ENCODE peak calls at places on chromosomes 11 and 22, in four cellular contexts. One of them, this sample, is unnamed.

GRCh38 chr11:10625281-10625981 is 57.0 kb upstream of the LYVE1 start:
- DNase-seq in globus pallidus: no peak
- DNase-seq in stimulated activated CD8-positive, alpha-beta memory T cell treated with anti-CD3 and anti-CD28 coated beads, Interleukin-4, amount 100 ng/mL, for 1 hour: no peak
- DNase-seq in ovary: no peak
- DNase-seq in this sample: no peak

GRCh38 chr11:2300936-2301630 is 635 bp downstream of the C11orf21 start:
- DNase-seq in globus pallidus: no peak
- DNase-seq in stimulated activated CD8-positive, alpha-beta memory T cell treated with anti-CD3 and anti-CD28 coated beads, Interleukin-4, amount 100 ng/mL, for 1 hour: no peak
- DNase-seq in ovary: no peak
- DNase-seq in this sample: no peak

GRCh38 chr11:121550247-121551132 is 97.7 kb upstream of the SORL1-AS1 start:
- DNase-seq in globus pallidus: no peak
- DNase-seq in stimulated activated CD8-positive, alpha-beta memory T cell treated with anti-CD3 and anti-CD28 coated beads, Interleukin-4, amount 100 ng/mL, for 1 hour: no peak
- DNase-seq in ovary: no peak
- DNase-seq in this sample: no peak

GRCh38 chr11:19595840-19596751 is 116.5 kb upstream of the NAV2 start:
- DNase-seq in globus pallidus: no peak
- DNase-seq in stimulated activated CD8-positive, alpha-beta memory T cell treated with anti-CD3 and anti-CD28 coated beads, Interleukin-4, amount 100 ng/mL, for 1 hour: no peak
- DNase-seq in ovary: no peak
- DNase-seq in this sample: peak; percentile 77

GRCh38 chr11:34426766-34427170 is 12.0 kb upstream of the CAT start:
- DNase-seq in globus pallidus: no peak
- DNase-seq in stimulated activated CD8-positive, alpha-beta memory T cell treated with anti-CD3 and anti-CD28 coated beads, Interleukin-4, amount 100 ng/mL, for 1 hour: no peak
- DNase-seq in ovary: no peak
- DNase-seq in this sample: no peak

GRCh38 chr22:22450343-22450839 is 58.2 kb downstream of the ZNF280B start:
- DNase-seq in globus pallidus: peak; percentile 37
- DNase-seq in stimulated activated CD8-positive, alpha-beta memory T cell treated with anti-CD3 and anti-CD28 coated beads, Interleukin-4, amount 100 ng/mL, for 1 hour: no peak
- DNase-seq in ovary: no peak
- DNase-seq in this sample: peak; percentile 34

GRCh38 chr11:72534859-72535547 is 100.7 kb upstream of the CLPB start:
- DNase-seq in globus pallidus: no peak
- DNase-seq in stimulated activated CD8-positive, alpha-beta memory T cell treated with anti-CD3 and anti-CD28 coated beads, Interleukin-4, amount 100 ng/mL, for 1 hour: no peak
- DNase-seq in ovary: no peak
- DNase-seq in this sample: no peak

GRCh38 chr22:44701824-44702478 is at the start of gene PRR5:
- DNase-seq in globus pallidus: peak; percentile 31
- DNase-seq in stimulated activated CD8-positive, alpha-beta memory T cell treated with anti-CD3 and anti-CD28 coated beads, Interleukin-4, amount 100 ng/mL, for 1 hour: peak; percentile 60
- DNase-seq in ovary: peak; percentile 89
- DNase-seq in this sample: peak; percentile 76

GRCh38 chr22:19397729-19398094 is 33.8 kb downstream of the HIRA start:
- DNase-seq in globus pallidus: no peak
- DNase-seq in stimulated activated CD8-positive, alpha-beta memory T cell treated with anti-CD3 and anti-CD28 coated beads, Interleukin-4, amount 100 ng/mL, for 1 hour: no peak
- DNase-seq in ovary: no peak
- DNase-seq in this sample: no peak

GRCh38 chr11:106276859-106277436 is 199.5 kb downstream of the AASDHPPT start:
- DNase-seq in globus pallidus: no peak
- DNase-seq in stimulated activated CD8-positive, alpha-beta memory T cell treated with anti-CD3 and anti-CD28 coated beads, Interleukin-4, amount 100 ng/mL, for 1 hour: no peak
- DNase-seq in ovary: no peak
- DNase-seq in this sample: no peak

GRCh38 chr11:77191823-77192495 is 63.9 kb downstream of the MYO7A start:
- DNase-seq in globus pallidus: no peak
- DNase-seq in stimulated activated CD8-positive, alpha-beta memory T cell treated with anti-CD3 and anti-CD28 coated beads, Interleukin-4, amount 100 ng/mL, for 1 hour: peak; percentile 12
- DNase-seq in ovary: peak; percentile 79
- DNase-seq in this sample: no peak

GRCh38 chr11:114284021-114284420 is 12.2 kb upstream of the NNMT start:
- DNase-seq in globus pallidus: no peak
- DNase-seq in stimulated activated CD8-positive, alpha-beta memory T cell treated with anti-CD3 and anti-CD28 coated beads, Interleukin-4, amount 100 ng/mL, for 1 hour: no peak
- DNase-seq in ovary: no peak
- DNase-seq in this sample: no peak

GRCh38 chr11:99693941-99694492 is 673.3 kb downstream of the CNTN5 start:
- DNase-seq in globus pallidus: no peak
- DNase-seq in stimulated activated CD8-positive, alpha-beta memory T cell treated with anti-CD3 and anti-CD28 coated beads, Interleukin-4, amount 100 ng/mL, for 1 hour: no peak
- DNase-seq in ovary: no peak
- DNase-seq in this sample: no peak

GRCh38 chr22:50260801-50261614 is 475 bp downstream of the MAPK12 start:
- DNase-seq in globus pallidus: no peak
- DNase-seq in stimulated activated CD8-positive, alpha-beta memory T cell treated with anti-CD3 and anti-CD28 coated beads, Interleukin-4, amount 100 ng/mL, for 1 hour: no peak
- DNase-seq in ovary: peak; percentile 76
- DNase-seq in this sample: no peak

GRCh38 chr22:27597703-27598444 is 203.7 kb downstream of the MN1 start:
- DNase-seq in globus pallidus: no peak
- DNase-seq in stimulated activated CD8-positive, alpha-beta memory T cell treated with anti-CD3 and anti-CD28 coated beads, Interleukin-4, amount 100 ng/mL, for 1 hour: no peak
- DNase-seq in ovary: no peak
- DNase-seq in this sample: no peak

GRCh38 chr22:46803031-46803880 is 40.8 kb downstream of the TBC1D22A start:
- DNase-seq in globus pallidus: no peak
- DNase-seq in stimulated activated CD8-positive, alpha-beta memory T cell treated with anti-CD3 and anti-CD28 coated beads, Interleukin-4, amount 100 ng/mL, for 1 hour: peak; percentile 46
- DNase-seq in ovary: no peak
- DNase-seq in this sample: no peak

GRCh38 chr11:125351868-125352250 is 144.2 kb downstream of the FEZ1 start:
- DNase-seq in globus pallidus: no peak
- DNase-seq in stimulated activated CD8-positive, alpha-beta memory T cell treated with anti-CD3 and anti-CD28 coated beads, Interleukin-4, amount 100 ng/mL, for 1 hour: no peak
- DNase-seq in ovary: no peak
- DNase-seq in this sample: no peak

GRCh38 chr11:72070486-72070885 is 9.9 kb downstream of the NUMA1 start:
- DNase-seq in globus pallidus: no peak
- DNase-seq in stimulated activated CD8-positive, alpha-beta memory T cell treated with anti-CD3 and anti-CD28 coated beads, Interleukin-4, amount 100 ng/mL, for 1 hour: no peak
- DNase-seq in ovary: no peak
- DNase-seq in this sample: no peak

GRCh38 chr11:1749787-1750351 is 526 bp downstream of the IFITM10 start:
- DNase-seq in globus pallidus: no peak
- DNase-seq in stimulated activated CD8-positive, alpha-beta memory T cell treated with anti-CD3 and anti-CD28 coated beads, Interleukin-4, amount 100 ng/mL, for 1 hour: no peak
- DNase-seq in ovary: no peak
- DNase-seq in this sample: no peak

GRCh38 chr11:66081505-66081904 is 11.4 kb downstream of the PACS1 start:
- DNase-seq in globus pallidus: peak; percentile 40
- DNase-seq in stimulated activated CD8-positive, alpha-beta memory T cell treated with anti-CD3 and anti-CD28 coated beads, Interleukin-4, amount 100 ng/mL, for 1 hour: peak; percentile 47
- DNase-seq in ovary: no peak
- DNase-seq in this sample: peak; percentile 40

GRCh38 chr11:67276821-67277230 is 10.6 kb downstream of the GRK2 start:
- DNase-seq in globus pallidus: no peak
- DNase-seq in stimulated activated CD8-positive, alpha-beta memory T cell treated with anti-CD3 and anti-CD28 coated beads, Interleukin-4, amount 100 ng/mL, for 1 hour: no peak
- DNase-seq in ovary: peak; percentile 58
- DNase-seq in this sample: peak; percentile 67

GRCh38 chr11:35039076-35039475 is 99.9 kb upstream of the CD44 start:
- DNase-seq in globus pallidus: no peak
- DNase-seq in stimulated activated CD8-positive, alpha-beta memory T cell treated with anti-CD3 and anti-CD28 coated beads, Interleukin-4, amount 100 ng/mL, for 1 hour: no peak
- DNase-seq in ovary: no peak
- DNase-seq in this sample: no peak

This sample was measured in heart left ventricle.